ENCODE peak calls at places on chromosomes 11 and 22, in four cellular contexts. C is CD14-positive monocyte, E is activated T-helper 1 cell treated with Interleukin-2 at 50 U/mL for 16 hours, M is mesothelial cell of epicardium. P is an unnamed sample.

GRCh38 chr11:15705886-15706285 is 591.2 kb downstream of the INSC start:
- DNase-seq in C (no peak), E (no peak), M (no peak), P (no peak)

GRCh38 chr22:38115423-38116205 is 5.1 kb upstream of the BAIAP2L2 start:
- DNase-seq in C (no peak), E (no peak), M (no peak), P (no peak)

GRCh38 chr11:122843281-122844150 is 5.2 kb downstream of the CRTAM start:
- DNase-seq in C (no peak), E (peak), M (no peak), P (no peak)

GRCh38 chr11:96704847-96705246 is 315.0 kb downstream of the JRKL start:
- DNase-seq in C (no peak), E (no peak), M (no peak), P (no peak)

GRCh38 chr11:77026743-77027142 is 7.5 kb upstream of the B3GNT6 start:
- DNase-seq in C (no peak), E (no peak), M (no peak), P (no peak)

GRCh38 chr11:66228521-66228920 is 39.9 kb upstream of the RAB1B start:
- DNase-seq in C (no peak), E (no peak), M (peak), P (no peak)

GRCh38 chr11:117375960-117376359 is 48.3 kb downstream of the CEP164 start:
- DNase-seq in C (no peak), E (no peak), M (no peak), P (no peak)

GRCh38 chr11:126129681-126130671 is 67.3 kb upstream of the CDON start:
- DNase-seq in C (no peak), E (no peak), M (no peak), P (no peak)

GRCh38 chr22:37241351-37242142 is 2.5 kb downstream of the RAC2 start:
- DNase-seq in C (peak), E (no peak), M (no peak), P (no peak)

GRCh38 chr22:39612811-39613548 is 42.4 kb downstream of the CACNA1I start:
- DNase-seq in C (no peak), E (no peak), M (no peak), P (no peak)

P was measured in GM12892.